ENCODE peak calls at places on chromosomes 12 and 14, in seven cellular contexts. Y is cardiac muscle cell, R is mammary epithelial cell, C is GM20000, T is esophagus muscularis mucosa, V is heart right ventricle, Z is endothelial cell. I is an unnamed sample.

GRCh38 chr14:85531141-85531593 is 1.2 kb downstream of the FLRT2 start:
- DNase-seq in Y (peak), C (no peak), Z (peak), R (peak), V (no peak), T (no peak), I (peak)

GRCh38 chr12:50353869-50354593 is 42.4 kb downstream of the FAM186A start:
- DNase-seq in Z (no peak), R (no peak), V (no peak), Y (peak), C (no peak), T (no peak), I (no peak)

GRCh38 chr14:95208598-95208997 is 51.3 kb upstream of the DICER1 start:
- DNase-seq in Y (no peak), T (no peak), Z (no peak), C (no peak), R (no peak), V (no peak), I (no peak)

GRCh38 chr14:38103542-38104225 is 104.0 kb upstream of the SSTR1 start:
- DNase-seq in Y (no peak), T (no peak), R (no peak), Z (no peak), V (no peak), C (no peak), I (no peak)

GRCh38 chr14:82345149-82345548 is 811.5 kb upstream of the SEL1L start:
- DNase-seq in R (no peak), Z (no peak), V (no peak), C (no peak), T (no peak), Y (no peak), I (no peak)

GRCh38 chr12:106673151-106673550 is 90.3 kb downstream of the RFX4 start:
- DNase-seq in V (no peak), C (no peak), Z (no peak), R (no peak), T (peak), Y (peak), I (no peak)

GRCh38 chr14:90419200-90419599 is 22.4 kb downstream of the CALM1 start:
- DNase-seq in C (no peak), Y (peak), T (peak), V (peak), Z (peak), R (peak), I (no peak)

GRCh38 chr12:71865166-71865713 is 25.7 kb downstream of the TBC1D15 start:
- DNase-seq in R (peak), Y (peak), C (no peak), T (no peak), V (no peak), Z (no peak), I (no peak)

GRCh38 chr14:103021817-103022668 is 35.3 kb downstream of the CDC42BPB start:
- DNase-seq in Y (no peak), T (no peak), C (no peak), V (no peak), R (no peak), Z (no peak), I (no peak)

GRCh38 chr12:52442600-52443061 is 8.5 kb upstream of the KRT75 start:
- DNase-seq in R (peak), T (peak), C (no peak), Y (peak), Z (no peak), V (no peak), I (no peak)

GRCh38 chr12:75781532-75782046 is 250.0 kb downstream of the PHLDA1 start:
- DNase-seq in T (no peak), V (peak), Z (no peak), Y (peak), C (no peak), R (peak), I (no peak)

GRCh38 chr12:89653-90052 is 23.1 kb downstream of the IQSEC3 start:
- DNase-seq in Z (no peak), T (no peak), C (no peak), V (no peak), R (no peak), Y (no peak), I (no peak)

GRCh38 chr14:77276295-77276935 is 5.4 kb upstream of the NGB start:
- DNase-seq in T (no peak), Z (no peak), Y (no peak), V (no peak), R (no peak), C (no peak), I (no peak)

GRCh38 chr12:8566525-8566924 is 25.8 kb upstream of the CLEC4E start:
- DNase-seq in Y (no peak), Z (no peak), V (no peak), C (no peak), T (no peak), R (no peak), I (no peak)
- TF ChIP-seq CTCF in Y (no peak), Z (no peak), V (no peak), C (no peak), T (no peak), R (no peak), I (no peak)

DNA sequence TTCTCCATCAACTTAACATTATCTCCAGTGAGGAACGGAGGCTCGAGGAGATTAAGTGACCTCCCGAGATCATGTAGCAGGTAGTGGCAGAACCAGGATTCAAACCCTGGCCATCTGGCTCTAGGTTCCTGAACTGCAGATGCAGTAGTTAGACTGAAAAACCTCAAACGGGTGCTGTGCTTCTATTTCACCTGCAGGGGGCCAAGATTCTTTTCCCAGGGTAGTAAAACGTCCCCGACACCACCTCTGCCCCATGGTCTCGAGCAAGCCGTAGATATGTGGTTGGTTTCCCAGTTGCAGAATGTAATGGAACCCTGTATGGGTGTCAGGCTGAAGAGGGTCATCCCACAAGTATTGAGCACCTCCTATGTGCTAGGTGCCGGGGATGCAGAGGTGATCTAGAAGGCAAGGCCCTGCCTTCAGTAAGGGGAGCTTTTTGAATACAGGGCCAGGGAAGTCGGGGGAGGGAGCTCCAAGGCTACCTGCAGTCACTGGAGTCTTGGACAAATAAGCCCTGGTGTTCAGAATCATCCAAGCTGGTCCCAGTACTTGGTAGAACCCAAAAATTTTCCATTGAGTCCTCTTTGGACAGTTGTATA is 197.1 kb downstream of the CHST11 start:
- DNase-seq in T (no peak), Z (no peak), C (no peak), V (no peak), Y (no peak), R (no peak), I (peak)
- TF ChIP-seq CTCF in T (peak), Z (peak), C (peak), V (peak), Y (peak), R (peak), I (peak)

GRCh38 chr14:69056389-69056788 is 77.3 kb upstream of the ACTN1 start:
- DNase-seq in V (no peak), C (no peak), T (no peak), R (peak), Z (no peak), Y (no peak), I (no peak)
- TF ChIP-seq CTCF in V (no peak), C (no peak), T (no peak), R (peak), Z (no peak), Y (no peak), I (no peak)

GRCh38 chr12:16606201-16606849 is 363 bp upstream of the LMO3 start:
- DNase-seq in R (peak), T (no peak), Y (peak), C (peak), Z (no peak), V (no peak), I (peak)
- TF ChIP-seq CTCF in R (no peak), T (no peak), Y (no peak), C (no peak), Z (no peak), V (no peak), I (peak)

GRCh38 chr12:109713187-109713984 is at the start of gene FAM222A:
- DNase-seq in Z (peak), C (peak), Y (peak), R (peak), V (peak), T (peak), I (peak)
- TF ChIP-seq CTCF in Z (no peak), C (no peak), Y (no peak), R (no peak), V (no peak), T (peak), I (no peak)

GRCh38 chr14:104384776-104385071 is 194.8 kb upstream of the C14orf180 start:
- DNase-seq in Y (no peak), Z (no peak), R (no peak), T (no peak), V (no peak), C (no peak), I (no peak)

GRCh38 chr14:104387000-104387384 is 192.6 kb upstream of the C14orf180 start:
- DNase-seq in T (no peak), Y (no peak), V (no peak), C (peak), R (no peak), Z (no peak), I (no peak)

GRCh38 chr14:104383931-104384775 is 195.4 kb upstream of the C14orf180 start:
- DNase-seq in Z (no peak), V (no peak), C (no peak), R (no peak), Y (no peak), T (no peak), I (no peak)

GRCh38 chr14:104386281-104386841 is 193.2 kb upstream of the C14orf180 start:
- DNase-seq in R (no peak), T (no peak), C (no peak), Y (no peak), V (no peak), Z (no peak), I (no peak)

GRCh38 chr14:104385189-104386135 is 194.1 kb upstream of the C14orf180 start:
- DNase-seq in C (no peak), Z (no peak), V (no peak), R (no peak), T (no peak), Y (no peak), I (no peak)
- TF ChIP-seq CTCF in C (no peak), Z (no peak), V (no peak), R (no peak), T (no peak), Y (no peak), I (no peak)

GRCh38 chr14:51160871-51161270 is 66.0 kb upstream of the TRIM9 start:
- DNase-seq in Z (no peak), T (no peak), V (no peak), Y (no peak), C (no peak), R (no peak), I (no peak)

GRCh38 chr14:51155331-51155730 is 60.4 kb upstream of the TRIM9 start:
- DNase-seq in C (no peak), Y (no peak), T (no peak), V (no peak), Z (no peak), R (no peak), I (no peak)

DNA sequence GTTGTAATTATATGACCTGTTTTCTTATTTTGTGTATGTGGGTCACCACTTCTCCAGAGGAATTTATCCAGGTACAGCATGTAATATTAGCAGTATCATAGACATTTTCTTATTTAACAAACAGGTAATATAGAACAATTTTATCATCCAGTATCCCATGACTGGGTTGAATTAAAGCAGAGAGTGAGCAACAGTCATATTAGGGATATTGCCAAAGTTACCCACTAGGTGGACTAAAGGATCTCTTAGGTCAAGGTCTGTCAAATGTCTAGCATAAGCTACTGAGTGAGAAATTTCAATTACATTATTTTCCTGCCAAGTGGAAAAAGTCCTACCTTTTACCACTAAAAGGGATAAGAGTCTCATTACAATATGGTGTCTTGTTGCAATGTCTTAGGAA is 62.1 kb upstream of the TRIM9 start:
- DNase-seq in Z (no peak), Y (peak), R (peak), T (no peak), C (peak), V (no peak), I (no peak)
- TF ChIP-seq CTCF in Z (peak), Y (peak), R (peak), T (peak), C (no peak), V (no peak), I (peak)